ENCODE peak calls at places on chromosome 1, in seven cellular contexts. L is H7; O is HEK293T; W is activated CD4-positive, alpha-beta memory T cell treated with anti-CD3 and anti-CD28 coated beads, Interleukin-2, amount 10 ng/mL, durations not matched to agents 7 days and 5 days; R is stimulated activated CD8-positive, alpha-beta memory T cell treated with anti-CD3 and anti-CD28 coated beads, Interleukin-4, amount 100 ng/mL, for 1 hour; Q is left lung; N is renal cortical epithelial cell. X is an unnamed sample.
A peak's percentile ranks its signal among the peaks of the same experiment; 100 is the strongest.

GRCh38 chr1:109838838-109839240 is 71.8 kb upstream of the CSF1 start:
- DNase-seq in L (no peak), O (peak; percentile 13), N (peak; percentile 60), W (no peak), R (no peak), Q (no peak), X (no peak)

GRCh38 chr1:89710498-89711139 is 77.7 kb downstream of the LRRC8C start:
- DNase-seq in R (no peak), Q (no peak), O (no peak), N (no peak), L (no peak), W (no peak), X (no peak)

GRCh38 chr1:216731562-216731961 is 8.3 kb upstream of the ESRRG start:
- DNase-seq in O (no peak), N (no peak), R (no peak), Q (no peak), W (no peak), L (peak; percentile 12), X (no peak)

GRCh38 chr1:153978274-153978909 is 918 bp upstream of the JTB start:
- DNase-seq in W (no peak), Q (no peak), R (no peak), O (no peak), N (no peak), L (no peak), X (no peak)

GRCh38 chr1:116521186-116521585 is 49.6 kb downstream of the CD58 start:
- DNase-seq in W (no peak), O (no peak), L (no peak), Q (no peak), R (no peak), N (peak; percentile 92), X (no peak)

GRCh38 chr1:3468236-3469103 is 14.0 kb downstream of the ARHGEF16 start:
- DNase-seq in W (no peak), L (no peak), Q (peak; percentile 29), O (no peak), N (no peak), R (no peak), X (peak; percentile 73)

GRCh38 chr1:15950302-15950701 is 25.6 kb downstream of the ZBTB17 start:
- DNase-seq in O (no peak), N (no peak), R (no peak), W (no peak), Q (no peak), L (no peak), X (no peak)

GRCh38 chr1:99672500-99673213 is 26.7 kb downstream of the PALMD start:
- DNase-seq in Q (no peak), L (no peak), N (peak; percentile 32), R (no peak), W (no peak), O (no peak), X (no peak)

GRCh38 chr1:240031414-240031813 is 60.3 kb upstream of the FMN2 start:
- DNase-seq in O (no peak), R (no peak), L (no peak), N (peak; percentile 81), Q (no peak), W (no peak), X (no peak)

GRCh38 chr1:196196486-196196885 is 411.8 kb downstream of the KCNT2 start:
- DNase-seq in R (no peak), N (no peak), O (no peak), L (no peak), Q (no peak), W (no peak), X (no peak)

GRCh38 chr1:31798433-31799195 is 17.2 kb downstream of the SPOCD1 start:
- DNase-seq in R (no peak), N (peak; percentile 96), Q (peak; percentile 63), W (no peak), O (no peak), L (peak; percentile 51), X (no peak)

GRCh38 chr1:246454655-246455054 is 52.4 kb downstream of the SMYD3 start:
- DNase-seq in N (no peak), O (no peak), Q (no peak), W (no peak), R (no peak), L (no peak), X (no peak)

GRCh38 chr1:184471686-184472085 is 84.9 kb downstream of the C1orf21 start:
- DNase-seq in W (no peak), N (no peak), R (no peak), O (no peak), Q (no peak), L (no peak), X (no peak)

GRCh38 chr1:62725981-62726588 is 37.9 kb upstream of the DOCK7 start:
- DNase-seq in R (no peak), L (no peak), Q (no peak), N (no peak), W (no peak), O (no peak), X (no peak)

GRCh38 chr1:92117526-92117925 is 37.4 kb downstream of the BTBD8 start:
- DNase-seq in R (no peak), N (no peak), Q (no peak), W (no peak), L (no peak), O (no peak), X (no peak)

GRCh38 chr1:6454856-6455751 is 10.9 kb downstream of the TNFRSF25 start:
- DNase-seq in L (peak; percentile 86), R (no peak), O (no peak), W (peak; percentile 38), N (no peak), Q (no peak), X (no peak)

GRCh38 chr1:209624516-209625204 is 27.6 kb downstream of the LAMB3 start:
- DNase-seq in O (no peak), L (no peak), W (no peak), N (peak; percentile 63), R (no peak), Q (no peak), X (no peak)

GRCh38 chr1:154328318-154329151 is 3.2 kb downstream of the ATP8B2 start:
- DNase-seq in W (peak; percentile 89), L (peak; percentile 94), Q (peak; percentile 87), R (peak; percentile 77), O (no peak), N (peak; percentile 16), X (peak; percentile 91)

GRCh38 chr1:209527372-209527771 is 56.1 kb upstream of the CAMK1G start:
- DNase-seq in L (no peak), O (no peak), N (peak; percentile 92), W (no peak), Q (no peak), R (no peak), X (no peak)

GRCh38 chr1:229848762-229849677 is 218.0 kb upstream of the GALNT2 start:
- DNase-seq in R (no peak), L (peak; percentile 67), Q (no peak), O (peak; percentile 74), W (no peak), N (peak; percentile 48), X (no peak)

GRCh38 chr1:15188678-15189077 is 35.1 kb downstream of the TMEM51 start:
- DNase-seq in O (no peak), Q (no peak), W (no peak), N (no peak), L (no peak), R (no peak), X (no peak)

GRCh38 chr1:90175490-90176157 is 180.7 kb downstream of the ZNF326 start:
- DNase-seq in R (no peak), Q (no peak), W (no peak), L (no peak), O (no peak), N (peak; percentile 87), X (no peak)

GRCh38 chr1:1353389-1354151 is 4.4 kb upstream of the DVL1 start:
- DNase-seq in O (no peak), N (no peak), R (no peak), L (peak; percentile 93), W (no peak), Q (no peak), X (no peak)

GRCh38 chr1:25569599-25570458 is 26.4 kb downstream of the LDLRAP1 start:
- DNase-seq in O (no peak), L (no peak), W (no peak), N (no peak), Q (no peak), R (no peak), X (no peak)

GRCh38 chr1:40818264-40818961 is 34.8 kb downstream of the KCNQ4 start:
- DNase-seq in O (no peak), Q (peak; percentile 79), R (peak; percentile 71), W (peak; percentile 92), L (peak; percentile 99), N (peak; percentile 26), X (peak; percentile 84)

GRCh38 chr1:145845144-145845513 is 301 bp upstream of the NUDT17 start:
- DNase-seq in Q (no peak), R (no peak), N (no peak), L (no peak), O (no peak), W (no peak), X (no peak)

GRCh38 chr1:210570116-210570515 is 241.4 kb downstream of the HHAT start:
- DNase-seq in O (no peak), L (no peak), R (no peak), N (no peak), Q (no peak), W (no peak), X (no peak)

GRCh38 chr1:32702599-32703478 is at the start of gene SYNC:
- DNase-seq in Q (peak; percentile 78), L (peak; percentile 91), R (no peak), W (peak; percentile 37), N (no peak), O (peak; percentile 68), X (peak; percentile 93)

GRCh38 chr1:24972257-24973242 is 42.5 kb upstream of the RUNX3 start:
- DNase-seq in N (no peak), L (no peak), Q (no peak), O (no peak), W (no peak), R (no peak), X (no peak)

GRCh38 chr1:9814619-9815018 is 9.1 kb downstream of the CLSTN1 start:
- DNase-seq in Q (no peak), O (no peak), W (no peak), R (no peak), N (no peak), L (no peak), X (no peak)

GRCh38 chr1:154866257-154866994 is 3.7 kb downstream of the KCNN3 start:
- DNase-seq in W (no peak), N (no peak), Q (no peak), O (no peak), L (peak; percentile 71), R (no peak), X (no peak)

GRCh38 chr1:92820024-92820423 is 11.8 kb upstream of the RPL5 start:
- DNase-seq in W (no peak), N (no peak), O (no peak), Q (no peak), L (no peak), R (no peak), X (no peak)

GRCh38 chr1:173954179-173954578 is 37.1 kb upstream of the SERPINC1 start:
- DNase-seq in L (no peak), N (peak; percentile 40), Q (no peak), W (no peak), R (no peak), O (no peak), X (no peak)

GRCh38 chr1:105686026-105686425 is 1370.4 kb upstream of the PRMT6 start:
- DNase-seq in O (no peak), Q (no peak), L (no peak), N (no peak), R (no peak), W (no peak), X (peak; percentile 42)

GRCh38 chr1:77759090-77760028 is at the start of gene USP33:
- DNase-seq in Q (peak; percentile 91), L (peak; percentile 96), N (peak; percentile 60), O (peak; percentile 99), W (peak; percentile 90), R (peak; percentile 79), X (peak; percentile 96)

GRCh38 chr1:113976609-113977278 is 2.5 kb upstream of the OLFML3 start:
- DNase-seq in Q (no peak), W (no peak), L (peak; percentile 63), N (peak; percentile 88), O (peak; percentile 46), R (no peak), X (no peak)

GRCh38 chr1:22452401-22452963 is 831 bp downstream of the ZBTB40 start:
- DNase-seq in W (peak; percentile 21), L (no peak), N (peak; percentile 29), O (no peak), Q (no peak), R (no peak), X (no peak)

GRCh38 chr1:171800850-171801249 is 19.4 kb downstream of the METTL13 start:
- DNase-seq in N (no peak), W (no peak), R (no peak), O (no peak), L (no peak), Q (no peak), X (no peak)

X was measured in aorta.